ENCODE peak calls at places on chromosomes 2 and 18, in four cellular contexts. Q is skeletal muscle cell, U is BE2C, F is WTC11. H is an unnamed sample.

GRCh38 chr2:122018736-122019135 is 263.3 kb downstream of the TSN start:
- DNase-seq in U (no peak), Q (no peak), F (no peak), H (no peak)

GRCh38 chr18:49904871-49905555 is 91.7 kb upstream of the ACAA2 start:
- DNase-seq in Q (no peak), U (no peak), F (no peak), H (no peak)

GRCh38 chr2:27753744-27754588 is 17.6 kb upstream of the MRPL33 start:
- DNase-seq in U (peak), F (peak), Q (no peak), H (peak)

GRCh38 chr18:49935215-49935614 is 121.9 kb upstream of the ACAA2 start:
- DNase-seq in U (no peak), Q (no peak), F (no peak), H (no peak)

GRCh38 chr2:165016772-165017411 is 61.6 kb upstream of the SLC38A11 start:
- DNase-seq in F (peak), U (peak), Q (peak), H (peak)

GRCh38 chr2:217383620-217384019 is 523.8 kb upstream of the TNP1 start:
- DNase-seq in Q (no peak), F (no peak), U (no peak), H (no peak)

GRCh38 chr2:6657872-6658271 is 207.8 kb downstream of the CMPK2 start:
- DNase-seq in F (no peak), Q (no peak), U (no peak), H (no peak)

GRCh38 chr18:49656098-49656591 is 94.3 kb downstream of the LIPG start:
- DNase-seq in Q (peak), F (no peak), U (no peak), H (no peak)

GRCh38 chr18:78984941-78985784 is 5.5 kb downstream of the SALL3 start:
- DNase-seq in U (no peak), Q (no peak), F (peak), H (peak)

GRCh38 chr2:69269330-69269729 is 117.7 kb downstream of the GFPT1 start:
- DNase-seq in Q (no peak), U (no peak), F (no peak), H (no peak)

GRCh38 chr2:159613515-159614336 is 2.6 kb downstream of the BAZ2B start:
- DNase-seq in Q (no peak), F (no peak), U (no peak), H (peak)

GRCh38 chr2:218019411-218020060 is 16.7 kb upstream of the TNS1 start:
- DNase-seq in F (no peak), U (peak), Q (no peak), H (no peak)

GRCh38 chr2:65319080-65319673 is 91.5 kb downstream of the ACTR2 start:
- DNase-seq in Q (no peak), F (no peak), U (no peak), H (no peak)

GRCh38 chr2:171837736-171838135 is 56.3 kb downstream of the SLC25A12 start:
- DNase-seq in U (no peak), Q (peak), F (no peak), H (no peak)

GRCh38 chr2:95278051-95278471 is 3.8 kb downstream of the PROM2 start:
- DNase-seq in U (no peak), Q (no peak), F (no peak), H (no peak)

GRCh38 chr2:126698991-126699390 is 43.0 kb downstream of the GYPC start:
- DNase-seq in Q (no peak), F (no peak), U (no peak), H (no peak)

GRCh38 chr2:121960251-121960650 is 204.8 kb downstream of the TSN start:
- DNase-seq in Q (no peak), U (no peak), F (no peak), H (no peak)

GRCh38 chr2:156537147-156537546 is 101.0 kb downstream of the GPD2 start:
- DNase-seq in Q (no peak), F (no peak), U (no peak), H (no peak)

GRCh38 chr2:38095996-38096861 is 20.3 kb upstream of the CYP1B1 start:
- DNase-seq in Q (no peak), U (no peak), F (no peak), H (no peak)

GRCh38 chr18:7897119-7897518 is 330.0 kb downstream of the PTPRM start:
- DNase-seq in F (no peak), Q (peak), U (no peak), H (no peak)

GRCh38 chr2:156476516-156477206 is 40.5 kb downstream of the GPD2 start:
- DNase-seq in Q (peak), F (no peak), U (no peak), H (peak)

GRCh38 chr18:58213445-58213844 is 169.4 kb downstream of the NEDD4L start:
- DNase-seq in F (no peak), Q (peak), U (no peak), H (no peak)

GRCh38 chr2:109275120-109276040 is 146.4 kb downstream of the SH3RF3 start:
- DNase-seq in F (no peak), Q (no peak), U (no peak), H (no peak)

GRCh38 chr2:157367704-157368103 is 42.1 kb upstream of the ERMN start:
- DNase-seq in F (no peak), Q (no peak), U (no peak), H (no peak)

GRCh38 chr2:40087434-40087833 is 308.4 kb upstream of the THUMPD2 start:
- DNase-seq in Q (no peak), U (no peak), F (no peak), H (peak)

GRCh38 chr2:240704651-240705050 is 13.0 kb downstream of the AQP12A start:
- DNase-seq in F (no peak), Q (no peak), U (peak), H (no peak)

H was measured in RPMI8226.